ENCODE peak calls at places on chromosome 13, in ten cellular contexts. V is tibial nerve, F is A549, A is transverse colon, R is suprapubic skin, D is K562, Z is ovary, M is HepG2, C is H1, O is stomach. X is an unnamed sample.

GRCh38 chr13:110546933-110547332 is 14.6 kb downstream of the RAB20 start:
- DNase-seq in F (peak), V (peak), C (no peak), M (peak), Z (peak), O (peak), R (no peak), D (no peak), A (peak), X (no peak)

GRCh38 chr13:89465366-89465765 is 1794.2 kb downstream of the SLITRK5 start:
- DNase-seq in R (no peak), F (no peak), O (no peak), A (no peak), D (no peak), M (no peak), V (no peak), Z (no peak), C (no peak), X (no peak)

GRCh38 chr13:26480246-26480855 is 77.1 kb upstream of the WASF3 start:
- DNase-seq in R (no peak), A (peak), O (no peak), C (no peak), Z (no peak), D (no peak), V (no peak), F (peak), M (no peak), X (no peak)

GRCh38 chr13:33323766-33324525 is 38.4 kb upstream of the STARD13 start:
- DNase-seq in M (no peak), V (no peak), A (no peak), C (no peak), F (no peak), D (no peak), O (no peak), R (no peak), Z (no peak), X (no peak)

GRCh38 chr13:51977606-51978005 is 33.6 kb downstream of the ATP7B start:
- DNase-seq in O (no peak), F (no peak), M (no peak), Z (no peak), C (no peak), A (no peak), D (no peak), R (no peak), V (no peak), X (no peak)

GRCh38 chr13:80367473-80367872 is 26.5 kb upstream of the SPRY2 start:
- DNase-seq in F (no peak), O (no peak), M (no peak), C (no peak), R (no peak), V (no peak), Z (no peak), D (no peak), A (no peak), X (no peak)

GRCh38 chr13:99796175-99796819 is 175.3 kb downstream of the ZIC5 start:
- DNase-seq in A (no peak), C (no peak), Z (peak), R (no peak), O (no peak), D (peak), V (no peak), F (peak), M (peak), X (no peak)

GRCh38 chr13:37074703-37075102 is 15.2 kb upstream of the SUPT20H start:
- DNase-seq in M (no peak), C (no peak), Z (no peak), V (no peak), R (no peak), O (no peak), A (no peak), D (no peak), F (peak), X (no peak)

GRCh38 chr13:30486230-30487074 is 20.7 kb upstream of the HMGB1 start:
- DNase-seq in D (no peak), F (no peak), C (no peak), O (peak), A (peak), R (no peak), M (no peak), Z (no peak), V (no peak), X (no peak)

GRCh38 chr13:109785892-109786450 is 412 bp downstream of the IRS2 start:
- DNase-seq in Z (peak), R (no peak), C (no peak), M (no peak), D (peak), V (no peak), O (no peak), F (no peak), A (no peak), X (no peak)

GRCh38 chr13:63288576-63288975 is 1872.9 kb upstream of the PCDH20 start:
- DNase-seq in A (no peak), F (no peak), V (no peak), C (no peak), Z (no peak), D (no peak), R (no peak), O (no peak), M (no peak), X (no peak)

GRCh38 chr13:70391678-70392077 is 283.4 kb upstream of the KLHL1 start:
- DNase-seq in M (peak), D (no peak), R (no peak), O (peak), F (no peak), Z (no peak), V (no peak), A (peak), C (peak), X (no peak)

GRCh38 chr13:47241446-47241845 is 344.6 kb upstream of the HTR2A start:
- DNase-seq in M (no peak), R (no peak), C (no peak), O (no peak), D (no peak), Z (no peak), A (no peak), V (no peak), F (peak), X (no peak)

GRCh38 chr13:34543836-34544235 is 398.2 kb upstream of the NBEA start:
- DNase-seq in A (peak), C (no peak), Z (no peak), O (no peak), D (no peak), R (no peak), F (no peak), M (no peak), V (no peak), X (no peak)

GRCh38 chr13:80030491-80030890 is 310.4 kb downstream of the SPRY2 start:
- DNase-seq in O (no peak), M (no peak), C (peak), R (no peak), A (peak), Z (no peak), F (peak), D (no peak), V (no peak), X (no peak)

GRCh38 chr13:36357692-36358091 is 11.5 kb upstream of the SPART start:
- DNase-seq in M (no peak), F (no peak), A (no peak), D (no peak), O (no peak), R (no peak), Z (peak), V (peak), C (no peak), X (no peak)

GRCh38 chr13:79171131-79172061 is 234.7 kb downstream of the RBM26 start:
- DNase-seq in D (no peak), F (no peak), R (no peak), M (no peak), C (no peak), Z (no peak), A (no peak), V (no peak), O (no peak), X (no peak)

GRCh38 chr13:36880961-36881360 is 39.1 kb downstream of the SMAD9 start:
- DNase-seq in D (no peak), O (no peak), M (no peak), V (no peak), R (no peak), F (no peak), Z (no peak), C (no peak), A (no peak), X (no peak)

GRCh38 chr13:58463841-58464240 is 832.3 kb downstream of the PCDH17 start:
- DNase-seq in F (no peak), R (no peak), C (no peak), A (no peak), M (no peak), V (no peak), O (no peak), D (no peak), Z (no peak), X (no peak)

GRCh38 chr13:109211616-109212015 is 574.8 kb downstream of the IRS2 start:
- DNase-seq in Z (no peak), R (no peak), V (no peak), A (no peak), C (no peak), D (no peak), F (peak), M (no peak), O (no peak), X (no peak)

GRCh38 chr13:22135446-22135845 is 464.6 kb downstream of the FGF9 start:
- DNase-seq in C (no peak), R (no peak), A (no peak), O (no peak), D (no peak), Z (no peak), F (no peak), M (no peak), V (no peak), X (no peak)

GRCh38 chr13:88979465-88980180 is 1308.5 kb downstream of the SLITRK5 start:
- DNase-seq in F (no peak), C (no peak), A (no peak), V (no peak), D (no peak), M (no peak), Z (no peak), O (no peak), R (no peak), X (no peak)

GRCh38 chr13:29847501-29847983 is 2.9 kb downstream of the UBL3 start:
- DNase-seq in R (no peak), V (no peak), M (peak), F (peak), Z (peak), C (no peak), O (no peak), D (no peak), A (peak), X (no peak)

GRCh38 chr13:33207616-33207964 is 78.0 kb downstream of the STARD13 start:
- DNase-seq in Z (no peak), C (no peak), F (no peak), R (no peak), A (no peak), V (no peak), O (no peak), M (peak), D (no peak), X (no peak)

GRCh38 chr13:24288870-24289269 is 20.5 kb upstream of the C1QTNF9 start:
- DNase-seq in A (no peak), R (no peak), V (no peak), D (no peak), C (no peak), O (no peak), F (no peak), Z (peak), M (no peak), X (no peak)

GRCh38 chr13:40159736-40160135 is 504.3 kb downstream of the COG6 start:
- DNase-seq in V (no peak), Z (no peak), M (no peak), R (no peak), O (no peak), A (no peak), F (no peak), C (no peak), D (no peak), X (no peak)

GRCh38 chr13:39350461-39350881 is 252.5 kb downstream of the LHFPL6 start:
- DNase-seq in D (no peak), F (no peak), C (no peak), O (no peak), A (no peak), M (no peak), R (no peak), V (no peak), Z (no peak), X (no peak)

GRCh38 chr13:39942177-39942900 is 286.9 kb downstream of the COG6 start:
- DNase-seq in O (no peak), A (no peak), M (no peak), C (no peak), F (no peak), Z (no peak), D (no peak), R (no peak), V (no peak), X (no peak)

GRCh38 chr13:59269476-59269875 is 894.3 kb downstream of the DIAPH3 start:
- DNase-seq in M (no peak), A (no peak), C (no peak), F (no peak), R (no peak), V (no peak), O (no peak), Z (no peak), D (no peak), X (no peak)

GRCh38 chr13:42819712-42820111 is 38.3 kb downstream of the FAM216B start:
- DNase-seq in V (no peak), M (no peak), Z (no peak), R (no peak), A (no peak), F (no peak), O (no peak), D (no peak), C (no peak), X (no peak)

GRCh38 chr13:91346848-91347211 is 657 bp upstream of the MIR17HG start:
- DNase-seq in A (peak), R (no peak), Z (no peak), C (no peak), V (no peak), D (peak), O (no peak), M (no peak), F (peak), X (no peak)

GRCh38 chr13:51797664-51798488 is 6.1 kb downstream of the DHRS12 start:
- DNase-seq in M (peak), D (no peak), R (no peak), O (peak), V (no peak), Z (no peak), A (peak), C (no peak), F (peak), X (no peak)

GRCh38 chr13:49132479-49133002 is 87.6 kb upstream of the MLNR start:
- DNase-seq in C (no peak), V (no peak), F (no peak), D (no peak), R (no peak), Z (no peak), A (no peak), M (peak), O (no peak), X (no peak)
- TF ChIP-seq EP300 in C (no peak), V (peak), F (no peak), D (no peak), R (no peak), Z (no peak), A (no peak), M (no peak), O (no peak), X (no peak)

DNA sequence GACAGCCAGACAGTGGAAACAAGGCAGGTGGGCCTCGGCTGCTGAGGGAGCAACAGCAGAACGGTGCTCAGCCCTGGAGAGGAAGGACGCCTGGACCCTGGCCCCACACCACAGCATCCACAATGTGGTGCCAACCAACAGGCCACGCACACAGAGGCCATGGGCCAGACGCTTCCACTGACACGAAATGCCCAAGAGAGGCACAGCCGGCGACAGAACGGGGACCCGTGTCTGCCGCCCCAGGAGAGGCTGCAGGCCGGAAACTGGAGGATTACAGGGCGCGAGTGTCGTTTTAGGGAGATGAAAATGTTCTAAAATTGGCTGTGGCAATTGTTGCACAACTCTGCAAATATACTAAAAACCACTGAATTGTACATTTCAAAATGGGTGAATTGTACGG is 69.7 kb downstream of the RASA3 start:
- DNase-seq in R (no peak), O (no peak), V (no peak), D (no peak), F (no peak), A (no peak), Z (no peak), C (no peak), M (no peak), X (peak)
- TF ChIP-seq EP300 in R (no peak), O (no peak), V (no peak), D (no peak), F (no peak), A (no peak), Z (no peak), C (no peak), M (no peak), X (no peak)

GRCh38 chr13:105874808-105875207 is 660.7 kb downstream of the EFNB2 start:
- DNase-seq in M (no peak), F (no peak), D (no peak), A (no peak), O (no peak), Z (no peak), R (no peak), V (no peak), C (no peak), X (no peak)

DNA sequence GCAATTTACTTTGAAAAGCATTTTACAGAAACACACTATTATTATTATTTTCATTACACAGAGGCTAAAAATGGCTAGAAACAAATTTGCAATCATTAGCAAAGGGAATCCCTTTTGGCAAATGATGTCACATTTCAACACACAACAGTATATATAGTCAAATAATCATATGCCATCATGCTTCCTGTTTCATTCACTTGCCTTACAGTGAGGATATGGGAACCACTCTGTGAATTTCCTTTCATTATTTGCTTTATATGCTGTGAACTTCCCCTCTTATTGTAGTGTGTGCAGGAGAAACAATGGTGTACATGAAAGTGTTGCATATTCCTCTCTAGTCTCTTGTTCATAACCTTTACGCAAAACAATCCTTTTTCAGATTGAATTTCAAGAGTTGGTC is 657.3 kb downstream of the EFNB2 start:
- DNase-seq in V (no peak), Z (no peak), D (no peak), C (no peak), A (no peak), M (no peak), R (no peak), O (no peak), F (no peak), X (no peak)
- TF ChIP-seq EP300 in V (no peak), Z (no peak), D (no peak), C (no peak), A (no peak), M (no peak), R (no peak), O (no peak), F (no peak), X (no peak)

GRCh38 chr13:113741101-113741731 is 17.8 kb upstream of the TMEM255B start:
- DNase-seq in A (no peak), F (no peak), D (no peak), V (no peak), O (no peak), Z (no peak), R (no peak), M (no peak), C (no peak), X (no peak)
- TF ChIP-seq EP300 in A (no peak), F (no peak), D (no peak), V (no peak), O (no peak), Z (no peak), R (no peak), M (no peak), C (no peak), X (no peak)

GRCh38 chr13:45361596-45362206 is 20.7 kb upstream of the TPT1 start:
- DNase-seq in O (no peak), M (no peak), Z (no peak), R (no peak), D (peak), V (no peak), F (peak), C (no peak), A (no peak), X (no peak)
- TF ChIP-seq EP300 in O (no peak), M (no peak), Z (no peak), R (no peak), D (no peak), V (no peak), F (no peak), C (no peak), A (no peak), X (no peak)

GRCh38 chr13:50474094-50474654 is 369.3 kb downstream of the DLEU7 start:
- DNase-seq in Z (no peak), R (no peak), F (no peak), D (no peak), M (no peak), V (no peak), A (no peak), C (no peak), O (no peak), X (no peak)

GRCh38 chr13:50466554-50466953 is 376.9 kb downstream of the DLEU7 start:
- DNase-seq in Z (no peak), A (no peak), C (no peak), D (no peak), V (no peak), R (no peak), F (no peak), O (no peak), M (no peak), X (no peak)

GRCh38 chr13:50463662-50464061 is 379.8 kb downstream of the DLEU7 start:
- DNase-seq in F (no peak), M (no peak), A (no peak), Z (no peak), R (no peak), V (no peak), C (no peak), D (no peak), O (no peak), X (no peak)

GRCh38 chr13:50467156-50467814 is 376.2 kb downstream of the DLEU7 start:
- DNase-seq in O (no peak), A (no peak), Z (no peak), M (no peak), R (no peak), V (no peak), C (no peak), D (no peak), F (no peak), X (no peak)

GRCh38 chr13:50468849-50469669 is 374.4 kb downstream of the DLEU7 start:
- DNase-seq in D (no peak), F (no peak), C (no peak), V (no peak), Z (no peak), M (no peak), A (no peak), R (no peak), O (no peak), X (no peak)
- TF ChIP-seq EP300 in D (no peak), F (no peak), C (no peak), V (no peak), Z (no peak), M (no peak), A (no peak), R (no peak), O (no peak), X (no peak)

GRCh38 chr13:41546372-41547252 is 89.3 kb downstream of the RGCC start:
- DNase-seq in D (no peak), C (no peak), A (no peak), M (peak), Z (no peak), R (no peak), O (no peak), F (no peak), V (no peak), X (no peak)
- TF ChIP-seq EP300 in D (no peak), C (no peak), A (no peak), M (no peak), Z (no peak), R (no peak), O (no peak), F (no peak), V (no peak), X (no peak)

DNA sequence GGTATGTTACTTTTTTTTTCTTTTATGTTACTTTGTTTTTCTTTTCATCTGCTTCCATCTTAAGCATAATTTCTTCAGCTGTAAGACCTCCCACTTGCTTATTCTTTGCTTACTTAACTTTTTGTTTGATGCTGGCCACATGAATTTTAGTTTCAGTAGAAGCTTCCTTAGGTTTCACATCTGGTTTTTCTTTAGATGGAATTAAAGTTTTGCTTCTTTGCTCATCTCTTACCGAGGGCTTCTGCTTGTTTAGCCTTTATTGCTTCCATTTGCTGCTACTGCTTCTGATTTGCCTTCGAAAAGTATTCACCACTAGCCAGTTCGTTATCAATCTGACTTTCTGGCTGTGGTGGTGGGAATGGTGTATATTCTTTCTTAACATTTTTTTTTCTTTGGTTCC is 90.9 kb downstream of the GJA3 start:
- DNase-seq in V (no peak), A (no peak), F (no peak), O (no peak), R (no peak), Z (no peak), C (no peak), M (no peak), D (no peak), X (no peak)
- TF ChIP-seq EP300 in V (no peak), A (no peak), F (no peak), O (no peak), R (no peak), Z (no peak), C (no peak), M (no peak), D (no peak), X (no peak)

X was measured in upper lobe of left lung.